ENCODE peak calls at places on chromosome 21, in seven cellular contexts. O is K562, F is HCT116, B is SK-N-SH, N is H1, M is GM12878, V is HepG2. S is an unnamed sample.

GRCh38 chr21:16842716-16843115 is 670.1 kb upstream of the CXADR start:
- DNase-seq in O (no peak), F (no peak), B (no peak), N (no peak), M (no peak), V (no peak), S (no peak)

GRCh38 chr21:21807598-21807903 is 809.3 kb downstream of the NCAM2 start:
- DNase-seq in O (no peak), F (no peak), B (peak), N (no peak), M (no peak), V (no peak), S (no peak)

GRCh38 chr21:30733026-30733425 is 14.0 kb downstream of the KRTAP21-2 start:
- DNase-seq in O (no peak), F (no peak), B (no peak), N (no peak), M (no peak), V (no peak), S (peak)

GRCh38 chr21:43211085-43212071 is 42.6 kb downstream of the CRYAA start:
- DNase-seq in O (no peak), F (peak), B (peak), N (no peak), M (no peak), V (peak), S (no peak)

GRCh38 chr21:32548978-32549377 is 36.3 kb downstream of the TCP10L start:
- DNase-seq in O (no peak), F (no peak), B (no peak), N (no peak), M (no peak), V (no peak), S (no peak)

GRCh38 chr21:42362198-42362597 is 4.1 kb downstream of the TFF1 start:
- DNase-seq in O (no peak), F (no peak), B (no peak), N (no peak), M (no peak), V (no peak), S (no peak)

GRCh38 chr21:36075171-36075570 is 5.3 kb downstream of the CBR1 start:
- DNase-seq in O (no peak), F (no peak), B (no peak), N (no peak), M (no peak), V (no peak), S (no peak)

GRCh38 chr21:40681164-40681859 is 165.6 kb downstream of the DSCAM start:
- DNase-seq in O (no peak), F (no peak), B (peak), N (no peak), M (no peak), V (no peak), S (no peak)

GRCh38 chr21:46607605-46608004 is 2.7 kb upstream of the S100B start:
- DNase-seq in O (no peak), F (no peak), B (no peak), N (no peak), M (no peak), V (no peak), S (no peak)

GRCh38 chr21:27776925-27777553 is 810.2 kb upstream of the ADAMTS5 start:
- DNase-seq in O (no peak), F (no peak), B (no peak), N (no peak), M (no peak), V (no peak), S (peak)

GRCh38 chr21:42533306-42533962 is 19.8 kb downstream of the SLC37A1 start:
- DNase-seq in O (no peak), F (no peak), B (no peak), N (no peak), M (no peak), V (no peak), S (no peak)

GRCh38 chr21:45362748-45363145 is 42.2 kb upstream of the COL18A1 start:
- DNase-seq in O (no peak), F (no peak), B (no peak), N (no peak), M (no peak), V (no peak), S (no peak)
- TF ChIP-seq JUND in O (no peak), F (no peak), B (no peak), N (no peak), M (no peak), V (no peak), S (no peak)

GRCh38 chr21:39003982-39004775 is 179.1 kb downstream of the PSMG1 start:
- DNase-seq in O (peak), F (no peak), B (no peak), N (no peak), M (no peak), V (no peak), S (no peak)

GRCh38 chr21:39006653-39007417 is 176.4 kb downstream of the PSMG1 start:
- DNase-seq in O (no peak), F (no peak), B (no peak), N (no peak), M (no peak), V (no peak), S (no peak)

GRCh38 chr21:39007985-39008384 is 175.3 kb downstream of the PSMG1 start:
- DNase-seq in O (no peak), F (no peak), B (no peak), N (no peak), M (no peak), V (no peak), S (no peak)

GRCh38 chr21:39007532-39007931 is 175.7 kb downstream of the PSMG1 start:
- DNase-seq in O (no peak), F (no peak), B (no peak), N (no peak), M (no peak), V (no peak), S (peak)

GRCh38 chr21:39004776-39005605 is 178.3 kb downstream of the PSMG1 start:
- DNase-seq in O (no peak), F (no peak), B (peak), N (no peak), M (no peak), V (no peak), S (no peak)
- TF ChIP-seq JUND in O (no peak), F (no peak), B (no peak), N (no peak), M (no peak), V (no peak), S (no peak)

GRCh38 chr21:29166333-29166732 is 35.9 kb downstream of the MAP3K7CL start:
- DNase-seq in O (no peak), F (no peak), B (no peak), N (no peak), M (no peak), V (no peak), S (no peak)

GRCh38 chr21:29168874-29169273 is 38.4 kb downstream of the MAP3K7CL start:
- DNase-seq in O (no peak), F (peak), B (no peak), N (no peak), M (no peak), V (peak), S (no peak)

GRCh38 chr21:29163381-29164115 is 33.1 kb downstream of the MAP3K7CL start:
- DNase-seq in O (no peak), F (no peak), B (no peak), N (no peak), M (no peak), V (no peak), S (no peak)

GRCh38 chr21:29166853-29167252 is 36.4 kb downstream of the MAP3K7CL start:
- DNase-seq in O (no peak), F (no peak), B (no peak), N (no peak), M (no peak), V (no peak), S (no peak)

GRCh38 chr21:29164330-29164942 is 34.0 kb downstream of the MAP3K7CL start:
- DNase-seq in O (peak), F (peak), B (peak), N (no peak), M (no peak), V (peak), S (peak)
- TF ChIP-seq JUND in O (no peak), F (no peak), B (no peak), N (no peak), M (no peak), V (no peak), S (no peak)

GRCh38 chr21:26070822-26071425 is 99.6 kb downstream of the APP start:
- DNase-seq in O (no peak), F (no peak), B (peak), N (no peak), M (no peak), V (no peak), S (no peak)
- TF ChIP-seq JUND in O (no peak), F (no peak), B (no peak), N (no peak), M (no peak), V (no peak), S (no peak)

GRCh38 chr21:37195649-37196048 is 71.5 kb downstream of the VPS26C start:
- DNase-seq in O (no peak), F (no peak), B (no peak), N (no peak), M (no peak), V (no peak), S (no peak)

GRCh38 chr21:37196847-37197246 is 70.3 kb downstream of the VPS26C start:
- DNase-seq in O (no peak), F (no peak), B (no peak), N (no peak), M (no peak), V (no peak), S (no peak)

GRCh38 chr21:37202221-37202805 is 64.8 kb downstream of the VPS26C start:
- DNase-seq in O (no peak), F (no peak), B (no peak), N (no peak), M (no peak), V (no peak), S (no peak)

GRCh38 chr21:37200641-37201480 is 66.3 kb downstream of the VPS26C start:
- DNase-seq in O (no peak), F (no peak), B (no peak), N (no peak), M (no peak), V (no peak), S (no peak)

DNA sequence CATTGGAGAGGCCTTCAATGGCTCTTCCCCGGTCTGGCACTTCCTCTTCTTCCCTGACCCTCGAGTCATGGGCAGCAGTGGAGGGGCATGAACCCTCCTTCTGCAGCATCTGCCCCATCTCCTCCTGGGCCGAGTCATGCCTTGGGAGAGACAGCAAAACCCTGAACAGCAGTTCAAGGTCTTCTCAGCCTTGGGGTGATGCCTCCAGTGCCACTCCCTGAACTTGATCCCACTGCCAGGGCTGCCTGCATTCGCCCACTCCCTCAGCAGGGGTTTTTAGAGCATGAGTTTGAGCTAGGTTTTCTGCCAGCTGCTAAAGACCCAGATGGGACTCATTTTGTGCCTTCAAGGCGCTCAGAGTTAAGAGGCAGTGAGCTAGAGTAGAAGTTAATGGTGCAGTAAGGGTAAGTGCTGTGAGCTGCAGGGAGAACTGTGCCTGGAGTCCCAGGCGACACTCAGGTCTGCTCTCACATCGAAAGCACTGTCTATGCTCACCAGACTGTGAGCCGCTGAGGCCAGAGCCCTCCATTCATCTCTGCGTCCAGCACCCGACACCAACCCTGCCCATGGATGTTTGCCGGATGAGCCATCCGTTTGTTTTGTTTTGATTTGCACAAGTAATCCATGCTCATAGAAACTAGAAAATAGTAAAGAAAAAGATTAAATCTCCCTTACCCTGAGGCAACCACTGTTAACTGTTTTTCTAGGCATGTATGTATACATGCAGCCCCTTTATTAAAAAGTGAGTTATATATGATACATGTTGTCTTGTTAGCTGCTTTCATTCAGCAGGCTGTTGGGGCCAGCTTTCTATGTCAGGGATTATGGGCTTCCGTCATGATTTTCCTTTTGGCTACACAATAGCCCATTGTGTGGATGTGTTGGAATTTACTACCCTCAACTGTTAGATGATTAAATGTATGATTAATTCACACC is 67.9 kb downstream of the VPS26C start:
- DNase-seq in O (no peak), F (peak), B (peak), N (no peak), M (no peak), V (no peak), S (no peak)
- TF ChIP-seq JUND in O (no peak), F (peak), B (no peak), N (no peak), M (no peak), V (no peak), S (no peak)

GRCh38 chr21:24840287-24840686 is 767.0 kb downstream of the MRPL39 start:
- DNase-seq in O (peak), F (no peak), B (no peak), N (peak), M (no peak), V (no peak), S (no peak)

GRCh38 chr21:24850121-24850520 is 757.2 kb downstream of the MRPL39 start:
- DNase-seq in O (no peak), F (no peak), B (no peak), N (no peak), M (no peak), V (no peak), S (no peak)

DNA sequence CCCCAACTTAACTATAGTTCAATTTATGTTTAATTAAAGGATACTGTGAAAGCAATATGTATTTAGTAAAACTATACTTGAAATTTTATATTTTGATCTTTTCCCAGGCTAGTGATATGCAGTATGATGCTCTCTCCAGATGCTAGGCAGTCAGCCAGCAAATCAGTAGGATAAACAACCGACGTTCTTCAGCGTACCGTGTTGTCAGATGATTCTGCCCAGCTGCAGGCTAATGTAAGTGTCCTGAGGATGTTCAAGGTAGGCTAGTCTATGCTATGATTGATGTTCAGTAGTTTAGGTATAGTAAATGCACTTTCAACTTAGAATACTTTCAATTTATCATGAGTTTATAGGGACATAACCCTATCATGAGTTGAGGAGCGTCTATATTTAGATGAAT is 762.6 kb downstream of the MRPL39 start:
- DNase-seq in O (no peak), F (no peak), B (peak), N (no peak), M (no peak), V (no peak), S (no peak)
- TF ChIP-seq JUND in O (no peak), F (no peak), B (no peak), N (no peak), M (no peak), V (no peak), S (no peak)

GRCh38 chr21:15795533-15795932 is 65.8 kb downstream of the USP25 start:
- DNase-seq in O (no peak), F (no peak), B (no peak), N (no peak), M (no peak), V (no peak), S (no peak)
- TF ChIP-seq JUND in O (no peak), F (no peak), B (no peak), N (no peak), M (no peak), V (no peak), S (no peak)

DNA sequence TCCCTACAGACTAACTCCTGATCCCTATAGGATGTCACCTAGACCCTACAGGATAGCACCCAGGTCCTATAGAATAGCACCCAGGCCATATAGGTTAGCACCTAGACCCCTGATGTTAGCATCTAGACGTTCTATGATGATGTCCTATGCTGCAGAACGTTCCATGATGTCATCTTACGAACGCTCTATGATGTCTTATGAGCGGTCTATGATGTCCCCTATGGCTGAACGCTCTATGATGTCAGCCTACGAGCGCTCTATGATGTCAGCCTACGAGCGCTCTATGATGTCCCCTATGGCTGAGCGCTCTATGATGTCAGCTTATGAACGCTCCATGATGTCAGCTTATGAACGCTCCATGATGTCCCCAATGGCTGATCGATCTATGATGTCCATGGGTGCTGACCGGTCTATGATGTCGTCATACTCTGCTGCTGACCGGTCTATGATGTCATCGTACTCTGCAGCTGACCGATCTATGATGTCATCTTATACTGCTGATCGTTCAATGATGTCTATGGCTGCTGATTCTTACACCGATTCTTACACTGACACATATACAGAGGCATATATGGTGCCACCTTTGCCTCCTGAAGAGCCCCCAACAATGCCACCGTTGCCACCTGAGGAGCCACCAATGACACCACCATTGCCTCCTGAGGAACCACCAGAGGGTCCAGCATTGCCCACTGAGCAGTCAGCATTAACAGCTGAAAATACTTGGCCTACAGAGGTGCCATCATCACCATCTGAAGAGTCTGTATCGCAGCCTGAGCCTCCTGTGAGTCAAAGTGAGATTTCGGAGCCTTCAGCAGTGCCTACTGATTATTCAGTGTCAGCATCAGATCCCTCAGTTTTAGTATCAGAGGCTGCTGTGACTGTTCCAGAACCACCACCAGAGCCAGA is 9.5 kb downstream of the SON start:
- DNase-seq in O (no peak), F (no peak), B (peak), N (no peak), M (no peak), V (no peak), S (no peak)
- TF ChIP-seq JUND in O (peak), F (peak), B (no peak), N (no peak), M (no peak), V (no peak), S (no peak)

S was measured in T47D.